ENCODE peak calls at places on chromosome 17, in eight cellular contexts. H is activated T-helper 1 cell treated with anti-CD3 and anti-CD28 coated beads, Interleukin-12 subunit alpha, Interleukin-12 subunit beta, Interleukin-2, Interleukin-4 antibody, amounts not matched to agents 30 ng/mL and 10 ng/mL and 1 ng/mL, durations not matched to agents 14 hours and 24 hours and 36 hours; X is skeletal muscle cell; C is brain microvascular endothelial cell; Z is HS-5; U is activated T-cell treated with anti-CD3 and anti-CD28 coated beads, Interleukin-2, amount 50 U/mL, for 4 hours; B is stimulated activated CD8-positive, alpha-beta memory T cell treated with anti-CD3 and anti-CD28 coated beads, Interleukin-15, amount 100 ng/mL, for 48 hours; K is astrocyte of the hippocampus. T is an unnamed sample.

GRCh38 chr17:40431231-40431602 is 12.0 kb upstream of the IGFBP4 start:
- DNase-seq in H (no peak), X (no peak), C (no peak), Z (no peak), U (no peak), B (no peak), K (no peak), T (no peak)

GRCh38 chr17:75338335-75338734 is 49.1 kb upstream of the SLC25A19 start:
- DNase-seq in H (no peak), X (peak; percentile 25), C (no peak), Z (no peak), U (no peak), B (no peak), K (no peak), T (peak; percentile 55)

GRCh38 chr17:41998497-41998896 is 18.7 kb downstream of the DNAJC7 start:
- DNase-seq in H (no peak), X (no peak), C (no peak), Z (no peak), U (no peak), B (no peak), K (no peak), T (no peak)

GRCh38 chr17:28711723-28712036 is at the start of gene PROCA1:
- DNase-seq in H (no peak), X (no peak), C (no peak), Z (no peak), U (no peak), B (no peak), K (no peak), T (no peak)

GRCh38 chr17:47674503-47674902 is 19.5 kb upstream of the TBKBP1 start:
- DNase-seq in H (no peak), X (no peak), C (no peak), Z (no peak), U (no peak), B (no peak), K (no peak), T (no peak)

GRCh38 chr17:13635951-13636350 is 34.2 kb upstream of the HS3ST3A1 start:
- DNase-seq in H (no peak), X (no peak), C (no peak), Z (peak; percentile 83), U (no peak), B (no peak), K (peak; percentile 27), T (no peak)

GRCh38 chr17:59870482-59870881 is 22.3 kb downstream of the TUBD1 start:
- DNase-seq in H (no peak), X (no peak), C (no peak), Z (no peak), U (no peak), B (no peak), K (no peak), T (no peak)

GRCh38 chr17:41666336-41666680 is 22.4 kb upstream of the EIF1 start:
- DNase-seq in H (peak; percentile 63), X (no peak), C (peak; percentile 53), Z (no peak), U (peak; percentile 52), B (peak; percentile 55), K (peak; percentile 51), T (peak; percentile 82)

GRCh38 chr17:78589885-78590284 is 12.7 kb upstream of the DNAH17 start:
- DNase-seq in H (no peak), X (no peak), C (no peak), Z (no peak), U (no peak), B (no peak), K (no peak), T (no peak)

GRCh38 chr17:55152236-55152635 is 112.5 kb upstream of the HLF start:
- DNase-seq in H (no peak), X (no peak), C (no peak), Z (no peak), U (no peak), B (no peak), K (no peak), T (no peak)

GRCh38 chr17:36731806-36732205 is 130.4 kb downstream of the MRM1 start:
- DNase-seq in H (no peak), X (no peak), C (no peak), Z (no peak), U (no peak), B (no peak), K (no peak), T (no peak)

GRCh38 chr17:76556759-76557367 is 17.0 kb downstream of the PRCD start:
- DNase-seq in H (peak; percentile 29), X (no peak), C (no peak), Z (no peak), U (peak; percentile 35), B (no peak), K (no peak), T (peak; percentile 38)

GRCh38 chr17:4833941-4834501 is 881 bp downstream of the MINK1 start:
- DNase-seq in H (no peak), X (peak; percentile 17), C (peak; percentile 13), Z (no peak), U (no peak), B (no peak), K (peak; percentile 58), T (peak; percentile 68)

GRCh38 chr17:77873518-77874302 is 84.8 kb upstream of the TNRC6C start:
- DNase-seq in H (no peak), X (no peak), C (no peak), Z (no peak), U (no peak), B (no peak), K (no peak), T (no peak)

GRCh38 chr17:40097087-40097486 is 3.3 kb downstream of the NR1D1 start:
- DNase-seq in H (no peak), X (no peak), C (no peak), Z (no peak), U (no peak), B (no peak), K (no peak), T (no peak)

GRCh38 chr17:62900096-62900495 is 65.9 kb upstream of the TANC2 start:
- DNase-seq in H (no peak), X (no peak), C (no peak), Z (no peak), U (no peak), B (no peak), K (no peak), T (no peak)

GRCh38 chr17:60538726-60539125 is 12.7 kb upstream of the APPBP2 start:
- DNase-seq in H (no peak), X (no peak), C (no peak), Z (no peak), U (no peak), B (no peak), K (no peak), T (no peak)

GRCh38 chr17:31907342-31907975 is 6.0 kb upstream of the UTP6 start:
- DNase-seq in H (no peak), X (peak; percentile 15), C (no peak), Z (no peak), U (no peak), B (no peak), K (peak; percentile 81), T (peak; percentile 54)

GRCh38 chr17:17538417-17539391 is 42.5 kb upstream of the RASD1 start:
- DNase-seq in H (no peak), X (no peak), C (no peak), Z (no peak), U (no peak), B (no peak), K (peak; percentile 31), T (no peak)

GRCh38 chr17:32755045-32755805 is 121.7 kb downstream of the MYO1D start:
- DNase-seq in H (no peak), X (peak; percentile 32), C (peak; percentile 41), Z (peak; percentile 28), U (no peak), B (no peak), K (peak; percentile 80), T (peak; percentile 68)

GRCh38 chr17:13030459-13031305 is 12.9 kb upstream of the ELAC2 start:
- DNase-seq in H (peak; percentile 33), X (no peak), C (peak; percentile 47), Z (peak; percentile 48), U (peak; percentile 28), B (no peak), K (peak; percentile 72), T (peak; percentile 55)

GRCh38 chr17:17328251-17328650 is 25.1 kb downstream of the NT5M start:
- DNase-seq in H (no peak), X (no peak), C (no peak), Z (no peak), U (no peak), B (no peak), K (no peak), T (no peak)

GRCh38 chr17:48505788-48506187 is 25.0 kb downstream of the HOXB1 start:
- DNase-seq in H (peak; percentile 70), X (peak; percentile 52), C (peak; percentile 70), Z (peak; percentile 68), U (peak; percentile 14), B (peak; percentile 14), K (peak; percentile 78), T (peak; percentile 72)

GRCh38 chr17:77694391-77695363 is 263.8 kb upstream of the TNRC6C start:
- DNase-seq in H (no peak), X (no peak), C (no peak), Z (no peak), U (no peak), B (no peak), K (no peak), T (no peak)

GRCh38 chr17:72095316-72095715 is 25.5 kb upstream of the SOX9 start:
- DNase-seq in H (no peak), X (no peak), C (no peak), Z (no peak), U (no peak), B (no peak), K (no peak), T (no peak)

GRCh38 chr17:18360518-18360917 is 2.8 kb downstream of the SHMT1 start:
- DNase-seq in H (no peak), X (no peak), C (no peak), Z (no peak), U (no peak), B (no peak), K (no peak), T (no peak)

GRCh38 chr17:20059728-20060188 is 50.6 kb downstream of the SPECC1 start:
- DNase-seq in H (no peak), X (no peak), C (no peak), Z (no peak), U (no peak), B (no peak), K (peak; percentile 33), T (no peak)

GRCh38 chr17:64323774-64324173 is 60.7 kb upstream of the TEX2 start:
- DNase-seq in H (no peak), X (no peak), C (no peak), Z (no peak), U (no peak), B (no peak), K (no peak), T (no peak)

GRCh38 chr17:16178836-16179235 is 36.5 kb downstream of the NCOR1 start:
- DNase-seq in H (no peak), X (no peak), C (peak; percentile 51), Z (no peak), U (no peak), B (no peak), K (no peak), T (peak; percentile 11)